ENCODE peak calls at places on chromosomes 16 and 17, in seven cellular contexts. C is ovary, I is heart left ventricle, Z is heart right ventricle, M is sigmoid colon, B is AG04450, P is cardiac muscle cell. K is an unnamed sample. For H3K9me3, the result is how much of the 10 kb centered on the place peaks cover.

GRCh38 chr16:68800257-68800875 is 43.0 kb upstream of the TANGO6 start:
- DNase-seq in I (no peak), M (peak), Z (no peak), P (peak), C (peak), B (peak), K (peak)

GRCh38 chr17:77332981-77333685 is 192.4 kb downstream of the SEC14L1 start:
- DNase-seq in M (peak), I (no peak), Z (no peak), C (peak), P (no peak), B (no peak), K (no peak)

GRCh38 chr17:17462048-17462824 is 14.6 kb upstream of the MED9 start:
- DNase-seq in B (no peak), M (no peak), P (no peak), I (no peak), C (no peak), Z (no peak), K (no peak)

GRCh38 chr17:47830396-47830907 is 889 bp downstream of the MRPL10 start:
- DNase-seq in C (no peak), P (no peak), I (no peak), M (no peak), B (no peak), Z (no peak), K (no peak)

GRCh38 chr17:8843344-8843743 is 24.1 kb downstream of the PIK3R6 start:
- DNase-seq in M (peak), I (no peak), P (no peak), B (no peak), C (no peak), Z (no peak), K (no peak)

GRCh38 chr17:83161298-83162034 is 82.1 kb downstream of the METRNL start:
- DNase-seq in P (no peak), B (peak), C (peak), M (peak), I (no peak), Z (no peak), K (no peak)

GRCh38 chr17:51764387-51764971 is 394.0 kb downstream of the CA10 start:
- DNase-seq in Z (no peak), I (no peak), B (peak), C (peak), P (peak), M (peak), K (peak)

GRCh38 chr16:11609474-11610120 is 22.9 kb upstream of the LITAF start:
- DNase-seq in C (no peak), I (no peak), Z (no peak), M (no peak), B (no peak), P (no peak), K (no peak)

GRCh38 chr17:76077582-76078110 is 1.3 kb upstream of the ZACN start:
- DNase-seq in P (no peak), I (no peak), B (no peak), C (no peak), M (no peak), Z (no peak), K (no peak)

GRCh38 chr17:17154981-17155380 is 51.2 kb downstream of the PLD6 start:
- DNase-seq in I (no peak), M (no peak), Z (no peak), B (no peak), C (no peak), P (no peak), K (no peak)

GRCh38 chr17:45248132-45248936 is 13.6 kb downstream of the SPATA32 start:
- DNase-seq in M (no peak), C (no peak), P (no peak), I (no peak), B (no peak), Z (no peak), K (peak)

GRCh38 chr17:1764274-1764673 is 2.4 kb downstream of the SERPINF1 start:
- DNase-seq in Z (peak), M (peak), I (peak), P (no peak), B (peak), C (peak), K (peak)

GRCh38 chr17:78343099-78343432 is 16.8 kb downstream of the SOCS3 start:
- DNase-seq in M (peak), I (peak), Z (peak), C (peak), B (no peak), P (no peak), K (no peak)

GRCh38 chr17:63358111-63358839 is 87.8 kb downstream of the CYB561 start:
- DNase-seq in M (no peak), Z (no peak), C (no peak), B (peak), P (no peak), I (no peak), K (no peak)

GRCh38 chr17:6749519-6749918 is 6.3 kb upstream of the XAF1 start:
- DNase-seq in Z (no peak), B (no peak), C (no peak), P (no peak), I (no peak), M (no peak), K (no peak)

GRCh38 chr17:47072881-47073280 is 93.8 kb upstream of the RPRML start:
- DNase-seq in C (no peak), Z (no peak), M (no peak), I (no peak), P (no peak), B (no peak), K (no peak)

DNA sequence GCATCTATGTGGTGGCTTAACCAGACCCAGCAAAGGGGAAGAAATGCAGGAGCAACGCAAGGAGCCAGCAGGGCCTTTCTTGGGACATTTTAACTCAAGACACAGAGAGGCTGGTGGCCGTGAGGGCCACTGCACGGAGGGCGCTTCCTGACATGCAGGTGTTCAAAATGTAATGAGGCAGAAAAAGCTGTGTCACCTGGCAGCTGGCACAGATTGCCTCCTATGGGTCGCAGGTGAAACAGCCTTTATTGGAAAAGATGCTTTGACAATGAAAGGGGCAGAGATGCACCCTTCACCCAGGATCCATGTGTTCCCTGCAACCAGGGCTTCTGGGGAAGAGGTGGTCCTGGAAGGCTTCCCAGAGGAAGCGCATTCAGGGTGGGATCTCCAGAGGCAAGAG is 219.3 kb downstream of the XYLT1 start:
- DNase-seq in B (no peak), M (no peak), Z (no peak), C (no peak), P (no peak), I (no peak), K (no peak)
- TF ChIP-seq CTCF in B (no peak), M (no peak), Z (no peak), C (no peak), P (no peak), I (no peak), K (no peak)

DNA sequence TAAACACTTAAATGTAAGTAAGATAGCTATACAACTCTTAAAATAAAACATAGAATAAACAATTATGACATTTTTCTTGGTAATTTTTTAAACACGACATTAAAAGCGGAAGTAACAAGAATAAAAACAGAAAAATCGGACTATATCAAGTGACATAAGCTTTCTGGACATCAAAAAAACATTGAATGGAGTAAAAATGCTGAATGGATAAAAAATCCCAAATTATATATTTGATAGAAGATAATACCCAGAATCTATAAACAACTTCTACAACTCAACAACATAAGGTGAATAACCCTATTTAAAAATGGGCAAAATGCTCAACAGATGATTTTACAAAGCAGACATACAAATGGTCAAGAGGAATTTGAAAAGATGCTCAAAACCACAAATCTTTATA is 1866.5 kb downstream of the TP53TG3F start:
- DNase-seq in I (no peak), M (no peak), P (no peak), C (no peak), B (no peak), Z (no peak), K (no peak)
- H3K9me3 ChIP-seq in I (under half), M (under half), P (under half), C (under half), B (under half), Z (under half), K (under half)

DNA sequence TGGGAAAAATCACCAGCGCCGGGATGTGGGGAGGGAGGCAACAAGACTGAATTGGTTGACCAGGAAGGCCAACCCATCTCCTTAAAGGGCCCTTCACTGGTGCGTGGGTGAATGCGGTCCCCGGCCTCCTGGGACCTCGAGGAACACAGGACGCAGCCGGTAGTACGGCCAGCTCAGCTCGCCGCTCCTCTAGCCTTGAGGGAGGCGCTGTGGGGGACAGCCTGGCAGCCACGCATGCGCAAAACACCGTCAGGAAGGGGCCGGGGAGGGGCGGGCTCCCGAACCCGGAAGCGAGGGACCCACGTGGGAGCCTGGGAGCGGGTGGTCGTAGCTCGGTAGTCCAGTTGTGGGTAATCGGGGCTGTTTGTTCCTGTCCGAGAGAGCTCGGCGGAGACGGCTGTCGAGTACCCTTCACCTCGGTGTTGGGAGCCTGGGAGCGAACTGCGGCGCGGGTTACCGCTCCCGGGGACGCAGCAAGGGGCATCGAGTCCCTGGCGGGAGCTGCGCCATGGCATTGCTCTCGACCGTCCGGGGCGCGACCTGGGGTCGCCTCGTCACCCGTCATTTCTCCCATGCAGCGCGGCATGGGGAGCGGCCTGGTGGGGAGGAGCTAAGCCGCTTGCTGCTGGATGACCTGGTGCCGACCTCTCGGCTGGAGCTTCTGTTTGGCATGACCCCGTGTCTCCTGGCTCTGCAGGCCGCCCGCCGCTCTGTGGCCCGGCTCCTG is at the start of gene MRM1:
- DNase-seq in B (peak), C (peak), Z (peak), M (peak), P (peak), I (peak), K (peak)
- TF ChIP-seq CTCF in B (peak), C (peak), Z (no peak), M (no peak), P (peak), I (no peak), K (no peak)

GRCh38 chr16:10408824-10409381 is 23.0 kb downstream of the ATF7IP2 start:
- DNase-seq in Z (no peak), I (no peak), M (no peak), B (no peak), C (no peak), P (no peak), K (no peak)

GRCh38 chr16:10410469-10410868 is 24.6 kb downstream of the ATF7IP2 start:
- DNase-seq in B (no peak), Z (no peak), P (no peak), M (no peak), I (no peak), C (no peak), K (no peak)

GRCh38 chr16:10412935-10413601 is 27.2 kb downstream of the ATF7IP2 start:
- DNase-seq in I (no peak), C (no peak), M (no peak), B (no peak), P (no peak), Z (no peak), K (no peak)
- H3K9me3 ChIP-seq in I (under half), C (under half), M (under half), B (under half), P (under half), Z (under half), K (half or more)